ENCODE peak calls at places on chromosome 1, in seven cellular contexts. C is stimulated activated naive CD4-positive, alpha-beta T cell; H is cardiac muscle cell; T is NCI-H2081; Y is effector memory CD4-positive, alpha-beta T cell; S is occipital lobe; D is HS-27A. A is an unnamed sample.
A peak's percentile ranks its signal among the peaks of the same experiment; 100 is the strongest.

GRCh38 chr1:205355054-205355453 is 1.7 kb downstream of the KLHDC8A start:
- DNase-seq in C (no peak), H (no peak), T (peak; percentile 39), Y (no peak), S (no peak), D (no peak), A (no peak)

GRCh38 chr1:236261033-236261432 is 20.7 kb downstream of the ERO1B start:
- DNase-seq in C (no peak), H (no peak), T (no peak), Y (no peak), S (no peak), D (no peak), A (no peak)

GRCh38 chr1:218553197-218553596 is 208.1 kb downstream of the TGFB2 start:
- DNase-seq in C (no peak), H (no peak), T (no peak), Y (no peak), S (no peak), D (no peak), A (no peak)

GRCh38 chr1:220952941-220953340 is 73.7 kb downstream of the HLX start:
- DNase-seq in C (no peak), H (no peak), T (peak; percentile 19), Y (no peak), S (no peak), D (no peak), A (no peak)

GRCh38 chr1:167678422-167678821 is 43.4 kb upstream of the MPZL1 start:
- DNase-seq in C (no peak), H (peak; percentile 46), T (no peak), Y (no peak), S (no peak), D (no peak), A (no peak)

GRCh38 chr1:228044961-228045360 is 37.5 kb upstream of the ARF1 start:
- DNase-seq in C (no peak), H (no peak), T (no peak), Y (no peak), S (no peak), D (no peak), A (no peak)

GRCh38 chr1:228494044-228494353 is 6.8 kb downstream of the RNF187 start:
- DNase-seq in C (no peak), H (no peak), T (no peak), Y (no peak), S (no peak), D (no peak), A (no peak)

GRCh38 chr1:30700528-30701265 is 22.7 kb downstream of the MATN1 start:
- DNase-seq in C (no peak), H (no peak), T (no peak), Y (no peak), S (peak; percentile 44), D (peak; percentile 34), A (peak; percentile 76)